ENCODE peak calls at places on chromosomes 11 and 22, in four cellular contexts. H is IMR-90, J is H9, A is neuronal stem cell. S is an unnamed sample. For H3K27me3, the result is how much of the 10 kb centered on the place peaks cover.

GRCh38 chr22:19981961-19982920 is 34.4 kb downstream of the ARVCF start:
- DNase-seq in H (no peak), J (no peak), A (no peak), S (no peak)

GRCh38 chr11:76604652-76605241 is 65.8 kb downstream of the LRRC32 start:
- DNase-seq in H (peak), J (peak), A (no peak), S (no peak)

GRCh38 chr22:17917490-17917983 is 106.8 kb downstream of the MICAL3 start:
- DNase-seq in J (no peak), H (no peak), A (no peak), S (no peak)

GRCh38 chr22:38866399-38867123 is 5.5 kb downstream of the CBX6 start:
- DNase-seq in H (no peak), J (peak), A (no peak), S (peak)

GRCh38 chr22:23032681-23033080 is 37.6 kb upstream of the GNAZ start:
- DNase-seq in J (no peak), A (no peak), H (no peak), S (no peak)

GRCh38 chr11:4466168-4466891 is 16.1 kb upstream of the OR52K1 start:
- DNase-seq in J (peak), H (no peak), A (no peak), S (peak)

GRCh38 chr11:64372802-64373597 is 14.0 kb downstream of the RPS6KA4 start:
- DNase-seq in J (peak), H (no peak), A (no peak), S (peak)

GRCh38 chr22:24474221-24474620 is 20.9 kb upstream of the UPB1 start:
- DNase-seq in J (no peak), H (peak), A (no peak), S (peak)

GRCh38 chr11:8615633-8616032 is 21.6 kb upstream of the STK33 start:
- DNase-seq in H (no peak), A (no peak), J (no peak), S (no peak)

GRCh38 chr11:58592760-58593472 is 14.1 kb downstream of the ZFP91 start:
- DNase-seq in J (no peak), H (no peak), A (no peak), S (no peak)

GRCh38 chr11:62980133-62980760 is 4.5 kb downstream of the SLC22A6 start:
- DNase-seq in J (no peak), A (peak), H (peak), S (peak)

GRCh38 chr11:69657911-69658605 is 17.1 kb downstream of the LTO1 start:
- DNase-seq in A (peak), H (peak), J (peak), S (peak)

GRCh38 chr11:85756401-85757200 is 54.3 kb downstream of the SYTL2 start:
- DNase-seq in A (no peak), H (no peak), J (no peak), S (no peak)

GRCh38 chr11:16964501-16964900 is 49.7 kb downstream of the PLEKHA7 start:
- DNase-seq in H (no peak), J (no peak), A (no peak), S (no peak)

GRCh38 chr11:120172921-120173705 is 35.2 kb upstream of the TRIM29 start:
- DNase-seq in J (no peak), A (no peak), H (no peak), S (no peak)

GRCh38 chr11:131674051-131674755 is 303.8 kb downstream of the NTM start:
- DNase-seq in J (peak), A (peak), H (peak), S (peak)

GRCh38 chr11:102345923-102346322 is 1.1 kb upstream of the BIRC2 start:
- DNase-seq in J (no peak), A (peak), H (peak), S (peak)

GRCh38 chr11:68750197-68750987 is 928 bp downstream of the TESMIN start:
- DNase-seq in H (no peak), J (peak), A (peak), S (peak)

GRCh38 chr22:17237031-17237668 is 17.9 kb upstream of the ADA2 start:
- DNase-seq in J (no peak), H (no peak), A (no peak), S (no peak)

GRCh38 chr11:2588809-2589537 is 110.8 kb downstream of the KCNQ1OT1 start:
- DNase-seq in H (no peak), A (no peak), J (no peak), S (no peak)

GRCh38 chr22:37549704-37550059 is 10.6 kb upstream of the CDC42EP1 start:
- DNase-seq in A (no peak), H (peak), J (no peak), S (peak)

GRCh38 chr11:77142091-77142975 is 14.3 kb downstream of the MYO7A start:
- DNase-seq in H (no peak), A (no peak), J (no peak), S (no peak)

GRCh38 chr22:29426476-29426875 is 11.9 kb upstream of the RFPL1 start:
- DNase-seq in J (no peak), H (no peak), A (no peak), S (no peak)

GRCh38 chr11:94597896-94598295 is 30.7 kb downstream of the PIWIL4 start:
- DNase-seq in A (no peak), H (peak), J (no peak), S (no peak)

GRCh38 chr11:15170170-15170569 is 55.4 kb downstream of the INSC start:
- DNase-seq in H (peak), A (no peak), J (no peak), S (no peak)

GRCh38 chr11:17991799-17992433 is 20.9 kb downstream of the SERGEF start:
- DNase-seq in J (no peak), H (peak), A (no peak), S (peak)

GRCh38 chr11:33454264-33454663 is 197.1 kb downstream of the HIPK3 start:
- DNase-seq in J (no peak), A (no peak), H (no peak), S (no peak)

GRCh38 chr11:75814686-75815344 is at the start of gene UVRAG:
- DNase-seq in J (peak), A (peak), H (peak), S (peak)

GRCh38 chr11:11909727-11910126 is 68.0 kb downstream of the USP47 start:
- DNase-seq in A (no peak), H (peak), J (no peak), S (no peak)

GRCh38 chr11:15212876-15213275 is 98.2 kb downstream of the INSC start:
- DNase-seq in A (no peak), J (no peak), H (no peak), S (no peak)

GRCh38 chr22:32043391-32043790 is 330 bp downstream of the SLC5A1 start:
- DNase-seq in J (no peak), A (no peak), H (no peak), S (no peak)

GRCh38 chr11:19345848-19346681 is 105.3 kb upstream of the E2F8 start:
- DNase-seq in A (peak), J (no peak), H (no peak), S (peak)

GRCh38 chr11:86497310-86497709 is 122.6 kb downstream of the CCDC81 start:
- DNase-seq in J (no peak), H (peak), A (no peak), S (no peak)

GRCh38 chr11:68099474-68100405 is 21.4 kb downstream of the CHKA start:
- DNase-seq in A (no peak), H (no peak), J (no peak), S (peak)

GRCh38 chr22:47888807-47889206 is 1126.4 kb downstream of the TBC1D22A start:
- DNase-seq in J (no peak), H (no peak), A (no peak), S (no peak)
- H3K27me3 ChIP-seq in J (under half), H (under half), A (under half), S (under half)

GRCh38 chr11:125215205-125215565 is 50.6 kb downstream of the PKNOX2 start:
- DNase-seq in A (no peak), H (no peak), J (no peak), S (no peak)

GRCh38 chr11:125218336-125218735 is 53.8 kb downstream of the PKNOX2 start:
- DNase-seq in H (no peak), A (no peak), J (no peak), S (no peak)

GRCh38 chr11:125211191-125211953 is 46.8 kb downstream of the PKNOX2 start:
- DNase-seq in A (no peak), H (peak), J (no peak), S (peak)

GRCh38 chr11:125215951-125216350 is 51.4 kb downstream of the PKNOX2 start:
- DNase-seq in J (no peak), H (no peak), A (no peak), S (no peak)

DNA sequence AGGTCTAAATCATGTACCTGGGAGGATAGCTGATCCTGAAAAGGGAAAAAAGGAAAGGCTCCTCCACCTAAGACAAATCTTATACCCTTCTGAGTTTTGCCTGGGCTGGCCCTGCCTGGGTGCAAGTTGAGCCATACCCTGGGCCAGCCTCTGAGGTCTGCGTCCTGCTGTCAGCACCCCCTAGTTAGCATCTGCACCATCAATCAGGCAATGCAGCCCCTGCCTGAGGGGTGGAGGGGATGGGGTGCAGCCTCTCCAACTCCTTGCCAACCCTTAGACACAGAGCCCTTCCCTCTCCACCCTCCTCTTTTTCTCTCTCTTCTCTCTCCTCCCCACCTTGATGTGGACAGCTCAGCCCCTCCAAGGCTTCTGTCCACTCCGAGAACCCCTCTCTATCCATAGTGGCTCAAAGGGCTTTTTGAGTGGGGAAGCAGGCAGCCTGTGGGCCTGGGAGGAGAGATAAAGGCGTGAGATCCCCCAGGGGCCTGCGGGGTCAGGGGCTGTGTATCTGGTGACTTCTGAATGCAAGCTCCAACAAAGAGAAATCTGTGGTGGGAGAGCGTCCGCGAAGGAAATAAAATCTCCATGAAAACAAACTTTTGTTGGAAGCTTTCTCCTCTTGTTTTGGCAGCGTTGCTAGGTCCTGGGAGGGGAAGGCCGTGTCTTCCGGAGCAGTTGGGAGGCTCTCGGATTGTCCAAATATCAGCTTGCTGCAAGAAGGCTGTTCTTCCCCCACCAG is 50.1 kb downstream of the PKNOX2 start:
- DNase-seq in H (no peak), A (peak), J (no peak), S (no peak)
- H2BK120ac ChIP-seq in H (no peak), A (no peak), J (no peak), S (no peak)

GRCh38 chr22:27663031-27663367 is 138.6 kb downstream of the MN1 start:
- DNase-seq in A (no peak), J (no peak), H (no peak), S (no peak)

GRCh38 chr22:27668828-27669797 is 132.4 kb downstream of the MN1 start:
- DNase-seq in H (peak), J (peak), A (no peak), S (peak)

GRCh38 chr22:27667121-27667843 is 134.3 kb downstream of the MN1 start:
- DNase-seq in J (no peak), H (no peak), A (no peak), S (peak)

GRCh38 chr22:27663812-27664211 is 137.7 kb downstream of the MN1 start:
- DNase-seq in J (no peak), A (no peak), H (peak), S (no peak)

DNA sequence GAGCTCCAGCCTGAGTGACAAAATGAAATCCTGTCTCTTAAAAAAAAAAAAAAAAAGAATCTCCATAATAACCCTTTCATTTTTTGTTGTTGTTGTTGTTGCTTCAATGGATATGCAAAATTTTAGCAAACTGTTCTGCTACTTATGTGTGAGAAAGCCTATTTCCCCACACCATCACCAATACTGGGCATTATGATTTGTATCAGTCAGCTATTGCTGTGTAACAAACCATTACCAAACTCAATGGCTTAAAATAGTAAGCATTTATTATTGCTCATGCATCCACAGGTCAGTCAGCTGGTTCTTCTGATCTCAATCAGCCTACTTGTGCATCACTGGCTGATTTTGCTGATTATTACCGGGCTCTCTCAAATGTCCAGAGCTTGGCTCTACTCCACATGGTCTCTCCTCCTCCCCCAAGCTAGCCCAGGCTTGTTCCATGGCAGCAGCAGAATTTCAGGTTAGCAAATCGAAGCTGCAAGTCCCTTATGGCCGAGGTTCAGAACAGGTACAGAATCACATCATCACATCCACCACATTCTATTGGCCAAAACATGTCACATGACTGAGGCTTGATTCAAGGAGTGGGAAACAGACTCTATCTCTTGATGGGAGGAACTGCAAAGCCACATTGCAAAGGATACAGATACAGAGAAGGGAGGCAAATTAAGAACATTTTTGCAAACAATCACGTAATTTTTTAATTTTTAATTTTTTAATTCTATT is 135.1 kb downstream of the MN1 start:
- DNase-seq in J (no peak), A (no peak), H (no peak), S (no peak)
- H3K4me2 ChIP-seq in J (no peak), A (no peak), H (no peak), S (no peak)

DNA sequence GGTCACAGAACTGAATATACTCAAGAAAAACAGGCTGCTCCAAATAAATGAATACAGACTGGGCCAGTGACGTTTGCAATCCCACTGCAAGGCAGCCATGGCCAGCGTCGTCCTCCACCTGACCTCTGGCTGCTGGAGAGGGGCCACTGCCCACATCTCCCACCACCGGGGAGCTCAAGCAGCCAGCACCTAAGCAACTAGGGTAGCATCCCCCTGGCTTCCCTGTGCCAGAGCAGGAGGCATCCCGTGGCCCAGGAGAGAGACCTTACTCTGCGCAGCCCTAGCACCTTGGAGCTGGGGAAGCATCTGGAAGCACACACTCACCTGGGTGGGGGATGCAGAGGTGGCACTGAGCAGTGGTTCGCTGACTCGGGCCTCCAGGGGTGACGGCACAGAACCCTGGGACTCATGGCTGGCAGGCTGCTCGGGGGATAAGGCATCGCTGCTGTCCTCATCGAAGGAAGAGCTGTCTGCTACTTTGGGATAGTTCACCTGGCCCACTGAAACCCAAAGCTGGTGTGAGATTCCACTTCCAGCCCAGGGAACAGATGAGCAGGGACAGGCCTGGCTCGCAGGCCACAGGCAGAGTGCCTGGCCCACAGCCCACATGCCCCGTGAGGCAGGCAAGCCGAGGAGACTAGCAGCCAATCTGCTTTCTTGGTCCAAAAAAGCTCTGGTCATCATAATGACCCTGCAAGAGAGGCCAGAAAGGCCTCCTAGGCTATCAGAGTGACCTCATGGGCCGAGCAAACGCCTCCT is 53.7 kb downstream of the SGSM3 start:
- DNase-seq in J (no peak), H (no peak), A (no peak), S (no peak)
- H3K27me3 ChIP-seq in J (under half), H (under half), A (under half), S (under half)

GRCh38 chr11:93542753-93543246 is 391 bp downstream of the SMCO4 start:
- DNase-seq in H (no peak), A (peak), J (peak), S (peak)
- H2BK120ac ChIP-seq in H (no peak), A (no peak), J (no peak), S (peak)

GRCh38 chr11:43269229-43269928 is 42.4 kb upstream of the API5 start:
- DNase-seq in A (no peak), H (no peak), J (peak), S (peak)
- H3K4me2 ChIP-seq in A (no peak), H (no peak), J (peak), S (no peak)

S was measured in mesendoderm.